ENCODE peak calls at places on chromosomes 1 and 21, in nine cellular contexts. F is mesenteric fat pad; B is C1 segment of cervical spinal cord; H is upper lobe of left lung; M is Jurkat, Clone E6-1; R is WTC11; T is lower lobe of right lung; A is AG04450; E is aorta. Z is an unnamed sample.

GRCh38 chr1:109667452-109668122 is at the start of gene GSTM2:
- DNase-seq in F (peak; percentile 95), B (peak; percentile 73), H (peak; percentile 95), M (peak; percentile 47), R (peak; percentile 95), T (peak; percentile 94), A (peak; percentile 57), E (peak; percentile 97), Z (peak; percentile 70)

GRCh38 chr1:6944434-6944833 is 159.2 kb downstream of the CAMTA1 start:
- DNase-seq in F (no peak), B (no peak), H (no peak), M (no peak), R (no peak), T (no peak), A (no peak), E (no peak), Z (no peak)

GRCh38 chr1:168731244-168731643 is 2.2 kb upstream of the DPT start:
- DNase-seq in F (no peak), B (no peak), H (no peak), M (no peak), R (no peak), T (no peak), A (no peak), E (no peak), Z (no peak)

GRCh38 chr1:85611390-85611789 is 30.8 kb downstream of the CCN1 start:
- DNase-seq in F (no peak), B (no peak), H (no peak), M (no peak), R (no peak), T (no peak), A (peak; percentile 85), E (no peak), Z (no peak)

GRCh38 chr1:157141212-157141855 is 3.1 kb upstream of the ETV3 start:
- DNase-seq in F (no peak), B (no peak), H (no peak), M (no peak), R (no peak), T (no peak), A (no peak), E (no peak), Z (no peak)

GRCh38 chr1:19903621-19904020 is 19.8 kb downstream of the PLA2G2E start:
- DNase-seq in F (no peak), B (no peak), H (no peak), M (no peak), R (no peak), T (no peak), A (no peak), E (no peak), Z (no peak)

GRCh38 chr1:158445371-158445770 is 16.3 kb upstream of the OR10K1 start:
- DNase-seq in F (no peak), B (no peak), H (no peak), M (peak; percentile 86), R (no peak), T (no peak), A (no peak), E (no peak), Z (no peak)

GRCh38 chr1:168488153-168488552 is 55.6 kb downstream of the XCL2 start:
- DNase-seq in F (no peak), B (no peak), H (no peak), M (no peak), R (no peak), T (no peak), A (no peak), E (no peak), Z (no peak)

GRCh38 chr1:197838836-197839235 is 63.6 kb upstream of the DENND1B start:
- DNase-seq in F (no peak), B (no peak), H (no peak), M (no peak), R (no peak), T (no peak), A (peak; percentile 41), E (no peak), Z (no peak)

GRCh38 chr1:43621861-43622260 is 28.1 kb upstream of the KDM4A start:
- DNase-seq in F (no peak), B (no peak), H (no peak), M (no peak), R (no peak), T (peak; percentile 18), A (no peak), E (peak; percentile 53), Z (peak; percentile 69)

GRCh38 chr21:43937051-43937832 is 72.2 kb downstream of the AGPAT3 start:
- DNase-seq in F (no peak), B (no peak), H (no peak), M (no peak), R (no peak), T (no peak), A (no peak), E (no peak), Z (no peak)

GRCh38 chr1:76073471-76073870 is 1.1 kb upstream of the ST6GALNAC3 start:
- DNase-seq in F (no peak), B (no peak), H (no peak), M (no peak), R (no peak), T (no peak), A (peak; percentile 36), E (no peak), Z (no peak)

GRCh38 chr1:159428536-159428935 is 3.5 kb upstream of the OR10J4 start:
- DNase-seq in F (no peak), B (no peak), H (no peak), M (no peak), R (no peak), T (no peak), A (no peak), E (no peak), Z (no peak)

GRCh38 chr21:17900281-17900989 is 81.3 kb upstream of the C21orf91 start:
- DNase-seq in F (no peak), B (no peak), H (no peak), M (no peak), R (peak; percentile 44), T (no peak), A (no peak), E (no peak), Z (no peak)

GRCh38 chr1:65793359-65793732 is 651 bp downstream of the PDE4B start:
- DNase-seq in F (no peak), B (no peak), H (no peak), M (no peak), R (peak; percentile 27), T (no peak), A (no peak), E (peak; percentile 71), Z (no peak)

GRCh38 chr1:59298178-59298583 is 1.3 kb downstream of the FGGY start:
- DNase-seq in F (no peak), B (no peak), H (no peak), M (no peak), R (no peak), T (no peak), A (no peak), E (no peak), Z (no peak)

GRCh38 chr1:164756741-164757140 is 197.8 kb downstream of the PBX1 start:
- DNase-seq in F (no peak), B (no peak), H (no peak), M (no peak), R (no peak), T (no peak), A (no peak), E (no peak), Z (no peak)

GRCh38 chr1:183598386-183598785 is 8.1 kb upstream of the NCF2 start:
- DNase-seq in F (no peak), B (no peak), H (no peak), M (no peak), R (no peak), T (no peak), A (no peak), E (no peak), Z (no peak)

GRCh38 chr1:9652379-9653194 is 1.1 kb downstream of the PIK3CD start:
- DNase-seq in F (no peak), B (no peak), H (no peak), M (peak; percentile 46), R (peak; percentile 31), T (peak; percentile 70), A (no peak), E (peak; percentile 77), Z (no peak)

Z was measured in dorsolateral prefrontal cortex.